ENCODE peak calls at places on chromosomes 11 and 22, in nine cellular contexts. W is NCI-H1105 treated with DMSO at 0.1 percent for 48 hours; S is cardiac fibroblast; O is stimulated activated CD4-positive, alpha-beta T cell treated with anti-CD3 and anti-CD28 coated beads, Interleukin-15, amount 100 ng/mL, for 24 hours; P is fibroblast of pulmonary artery; A is T-helper 2 cell; B is GM12891; M is T-cell; L is esophagus squamous epithelium. X is an unnamed sample.

GRCh38 chr11:132445966-132446365 is 1075.6 kb downstream of the NTM start:
- DNase-seq in L (no peak), B (no peak), O (no peak), M (no peak), A (no peak), P (no peak), S (no peak), W (no peak), X (no peak)

GRCh38 chr22:31943206-31943975 is 944 bp upstream of the YWHAH start:
- DNase-seq in B (no peak), M (no peak), O (no peak), W (no peak), S (no peak), P (no peak), A (no peak), L (no peak), X (no peak)

GRCh38 chr11:34356576-34356917 is 1.3 kb downstream of the ABTB2 start:
- DNase-seq in B (no peak), P (peak; percentile 66), L (no peak), M (no peak), S (peak; percentile 63), W (no peak), O (peak; percentile 29), A (no peak), X (peak; percentile 43)

GRCh38 chr11:34209809-34210208 is 104.4 kb downstream of the NAT10 start:
- DNase-seq in A (no peak), P (no peak), W (no peak), M (no peak), L (no peak), S (no peak), O (no peak), B (no peak), X (no peak)

GRCh38 chr11:10298342-10298741 is 4.3 kb upstream of the SBF2 start:
- DNase-seq in A (no peak), L (no peak), O (peak; percentile 64), P (peak; percentile 57), B (no peak), W (no peak), S (peak; percentile 56), M (no peak), X (no peak)

GRCh38 chr22:32331918-32332725 is 25.5 kb upstream of the RFPL3 start:
- DNase-seq in B (no peak), S (no peak), P (no peak), O (no peak), A (no peak), M (no peak), L (no peak), W (no peak), X (no peak)

GRCh38 chr11:94664336-94664735 is 97.2 kb downstream of the PIWIL4 start:
- DNase-seq in B (no peak), M (no peak), A (no peak), O (no peak), W (no peak), L (no peak), S (no peak), P (no peak), X (no peak)

GRCh38 chr11:56497010-56497409 is 5.8 kb upstream of the OR5M8 start:
- DNase-seq in M (no peak), W (no peak), L (no peak), B (no peak), A (no peak), O (no peak), P (no peak), S (no peak), X (no peak)

GRCh38 chr11:107043242-107043991 is 25.1 kb upstream of the GUCY1A2 start:
- DNase-seq in P (peak; percentile 94), B (no peak), O (no peak), A (no peak), L (no peak), S (peak; percentile 85), W (no peak), M (no peak), X (no peak)

GRCh38 chr11:63573881-63574855 is 11.0 kb upstream of the PLAAT2 start:
- DNase-seq in P (peak; percentile 89), O (peak; percentile 26), S (peak; percentile 93), L (no peak), W (peak; percentile 38), M (no peak), B (no peak), A (peak; percentile 28), X (no peak)

GRCh38 chr11:102882389-102883024 is 7.7 kb upstream of the MMP12 start:
- DNase-seq in M (no peak), P (peak; percentile 8), L (no peak), S (no peak), O (no peak), W (no peak), B (no peak), A (no peak), X (no peak)

GRCh38 chr11:104925850-104926249 is 27.6 kb upstream of the CASP12 start:
- DNase-seq in S (no peak), B (no peak), P (no peak), O (no peak), W (no peak), L (no peak), A (no peak), M (no peak), X (no peak)

GRCh38 chr11:534592-535518 is 521 bp downstream of the HRAS start:
- DNase-seq in S (peak; percentile 20), P (no peak), W (peak; percentile 81), O (peak; percentile 55), L (no peak), M (peak; percentile 20), B (no peak), A (no peak), X (no peak)

X was measured in thoracic aorta.